ENCODE peak calls at places on chromosome 2, in eight cellular contexts. One of them, this sample, is unnamed.

GRCh38 chr2:27009716-27010115 is 23.0 kb upstream of the TMEM214 start:
- DNase-seq in kidney glomerular epithelial cell: no peak
- DNase-seq in nephron progenitor cell: no peak
- DNase-seq in HFFc6: no peak
- DNase-seq in AG10803: no peak
- DNase-seq in pancreas: no peak
- DNase-seq in fibroblast of the aortic adventitia: no peak
- DNase-seq in Ammon's horn: no peak
- DNase-seq in this sample: no peak

GRCh38 chr2:179596018-179596417 is 265.4 kb downstream of the ZNF385B start:
- DNase-seq in kidney glomerular epithelial cell: peak; percentile 71
- DNase-seq in nephron progenitor cell: no peak
- DNase-seq in HFFc6: peak; percentile 77
- DNase-seq in AG10803: peak; percentile 35
- DNase-seq in pancreas: no peak
- DNase-seq in fibroblast of the aortic adventitia: peak; percentile 73
- DNase-seq in Ammon's horn: no peak
- DNase-seq in this sample: peak; percentile 42

GRCh38 chr2:64296695-64297346 is 152.6 kb upstream of the PELI1 start:
- DNase-seq in kidney glomerular epithelial cell: no peak
- DNase-seq in nephron progenitor cell: peak; percentile 46
- DNase-seq in HFFc6: no peak
- DNase-seq in AG10803: no peak
- DNase-seq in pancreas: no peak
- DNase-seq in fibroblast of the aortic adventitia: no peak
- DNase-seq in Ammon's horn: no peak
- DNase-seq in this sample: no peak

GRCh38 chr2:236712304-236712703 is 142.7 kb downstream of the ACKR3 start:
- DNase-seq in kidney glomerular epithelial cell: no peak
- DNase-seq in nephron progenitor cell: no peak
- DNase-seq in HFFc6: peak; percentile 13
- DNase-seq in AG10803: peak; percentile 50
- DNase-seq in pancreas: no peak
- DNase-seq in fibroblast of the aortic adventitia: peak; percentile 70
- DNase-seq in Ammon's horn: no peak
- DNase-seq in this sample: no peak

GRCh38 chr2:48587560-48587959 is 30.1 kb upstream of the GTF2A1L start:
- DNase-seq in kidney glomerular epithelial cell: no peak
- DNase-seq in nephron progenitor cell: no peak
- DNase-seq in HFFc6: no peak
- DNase-seq in AG10803: no peak
- DNase-seq in pancreas: no peak
- DNase-seq in fibroblast of the aortic adventitia: no peak
- DNase-seq in Ammon's horn: no peak
- DNase-seq in this sample: no peak

GRCh38 chr2:85413592-85414421 is 3.6 kb upstream of the CAPG start:
- DNase-seq in kidney glomerular epithelial cell: peak; percentile 18
- DNase-seq in nephron progenitor cell: peak; percentile 62
- DNase-seq in HFFc6: peak; percentile 39
- DNase-seq in AG10803: peak; percentile 48
- DNase-seq in pancreas: peak; percentile 73
- DNase-seq in fibroblast of the aortic adventitia: peak; percentile 50
- DNase-seq in Ammon's horn: no peak
- DNase-seq in this sample: no peak

GRCh38 chr2:62654423-62654791 is 51.1 kb upstream of the EHBP1 start:
- DNase-seq in kidney glomerular epithelial cell: peak; percentile 80
- DNase-seq in nephron progenitor cell: no peak
- DNase-seq in HFFc6: peak; percentile 61
- DNase-seq in AG10803: peak; percentile 65
- DNase-seq in pancreas: no peak
- DNase-seq in fibroblast of the aortic adventitia: no peak
- DNase-seq in Ammon's horn: no peak
- DNase-seq in this sample: no peak

GRCh38 chr2:10915731-10916331 is 4.1 kb downstream of the KCNF1 start:
- DNase-seq in kidney glomerular epithelial cell: no peak
- DNase-seq in nephron progenitor cell: no peak
- DNase-seq in HFFc6: no peak
- DNase-seq in AG10803: no peak
- DNase-seq in pancreas: no peak
- DNase-seq in fibroblast of the aortic adventitia: no peak
- DNase-seq in Ammon's horn: no peak
- DNase-seq in this sample: no peak

GRCh38 chr2:135607561-135607960 is 76.3 kb downstream of the R3HDM1 start:
- DNase-seq in kidney glomerular epithelial cell: no peak
- DNase-seq in nephron progenitor cell: no peak
- DNase-seq in HFFc6: no peak
- DNase-seq in AG10803: peak; percentile 18
- DNase-seq in pancreas: no peak
- DNase-seq in fibroblast of the aortic adventitia: peak; percentile 37
- DNase-seq in Ammon's horn: no peak
- DNase-seq in this sample: no peak

This sample was measured in AG04450.